ENCODE peak calls at places on chromosomes 16 and 17, in nine cellular contexts. E is cardiac muscle cell, H is osteoblast, U is OCI-LY7, L is H9, G is spleen, N is heart right ventricle, Z is GM23248, K is IMR-90. O is an unnamed sample.

GRCh38 chr16:83689385-83689831 is 118.4 kb upstream of the HSBP1 start:
- DNase-seq in K (peak; percentile 94), N (no peak), Z (peak; percentile 95), E (peak; percentile 96), H (peak; percentile 86), L (no peak), U (no peak), G (no peak), O (no peak)

GRCh38 chr16:414395-415169 is 10.9 kb upstream of the RAB11FIP3 start:
- DNase-seq in N (no peak), L (no peak), Z (peak; percentile 30), K (no peak), H (peak; percentile 75), G (no peak), U (no peak), E (no peak), O (no peak)

GRCh38 chr17:47675380-47676198 is 18.4 kb upstream of the TBKBP1 start:
- DNase-seq in Z (no peak), K (no peak), H (no peak), U (no peak), N (no peak), L (no peak), G (no peak), E (no peak), O (no peak)

GRCh38 chr17:62704381-62704971 is 77.0 kb downstream of the MRC2 start:
- DNase-seq in Z (peak; percentile 53), U (no peak), L (peak; percentile 79), H (peak; percentile 83), G (peak; percentile 76), E (peak; percentile 29), N (no peak), K (peak; percentile 35), O (peak; percentile 74)

GRCh38 chr16:53131363-53132071 is 76.7 kb downstream of the CHD9 start:
- DNase-seq in E (peak; percentile 52), G (peak; percentile 92), K (peak; percentile 31), L (peak; percentile 37), Z (peak; percentile 88), N (peak; percentile 65), U (peak; percentile 52), H (peak; percentile 93), O (peak; percentile 82)

GRCh38 chr17:73231841-73232586 is 29.7 kb downstream of the CPSF4L start:
- DNase-seq in L (peak; percentile 99), N (peak; percentile 98), U (peak; percentile 99), H (peak; percentile 98), Z (peak; percentile 98), K (peak; percentile 92), E (peak; percentile 96), G (peak; percentile 99), O (peak; percentile 93)

GRCh38 chr16:105521-105920 is 27.5 kb downstream of the MPG start:
- DNase-seq in E (no peak), L (no peak), U (no peak), H (no peak), N (no peak), Z (no peak), G (no peak), K (no peak), O (no peak)

GRCh38 chr17:44628234-44629188 is 27.8 kb upstream of the MEIOC start:
- DNase-seq in E (peak; percentile 69), G (peak; percentile 85), L (peak; percentile 95), H (no peak), N (peak; percentile 66), Z (no peak), U (peak; percentile 82), K (no peak), O (peak; percentile 64)

GRCh38 chr17:33924105-33924504 is 331.0 kb upstream of the CCL2 start:
- DNase-seq in E (no peak), N (no peak), H (no peak), K (no peak), L (no peak), Z (no peak), U (no peak), G (no peak), O (no peak)

GRCh38 chr17:33932996-33933395 is 322.1 kb upstream of the CCL2 start:
- DNase-seq in E (no peak), K (no peak), H (no peak), U (no peak), L (no peak), G (no peak), N (no peak), Z (no peak), O (no peak)

GRCh38 chr17:33927732-33928133 is 327.4 kb upstream of the CCL2 start:
- DNase-seq in H (no peak), N (no peak), U (no peak), G (no peak), Z (peak; percentile 50), E (peak; percentile 6), K (peak; percentile 29), L (no peak), O (no peak)

GRCh38 chr17:33925650-33926049 is 329.4 kb upstream of the CCL2 start:
- DNase-seq in H (no peak), K (no peak), Z (no peak), N (no peak), G (no peak), L (no peak), E (no peak), U (no peak), O (no peak)

GRCh38 chr17:33929181-33929724 is 325.8 kb upstream of the CCL2 start:
- DNase-seq in H (no peak), K (no peak), G (no peak), U (no peak), L (peak; percentile 77), Z (no peak), N (no peak), E (no peak), O (no peak)
- H3K4me1 ChIP-seq in H (no peaks in the 10 kb centered on the region), K (no peaks in the 10 kb centered on the region), G (no peaks in the 10 kb centered on the region), U (no peaks in the 10 kb centered on the region), L (peaks cover 5% of the 10 kb centered on the region), Z (no peaks in the 10 kb centered on the region), N (no peaks in the 10 kb centered on the region), E (no peaks in the 10 kb centered on the region), O (no peaks in the 10 kb centered on the region)

DNA sequence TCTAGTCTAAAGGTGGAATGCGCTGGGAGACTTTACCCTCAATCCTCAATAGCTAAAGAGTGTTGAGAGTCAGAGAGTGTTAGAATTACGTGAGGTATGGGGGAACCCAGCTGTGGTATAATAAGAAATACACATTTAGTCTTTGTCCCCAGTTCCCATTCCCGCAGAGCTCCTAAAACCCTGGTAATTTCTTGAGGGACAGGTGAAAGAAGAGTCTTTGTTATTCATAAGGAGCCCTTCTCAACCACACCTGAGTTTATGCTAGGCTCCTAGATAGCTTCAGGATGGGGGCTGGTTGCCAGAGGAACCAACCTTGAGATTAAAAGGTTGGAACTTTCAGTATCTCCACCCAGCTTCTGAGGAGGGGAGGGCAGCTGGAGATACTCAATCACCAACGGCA is 5.8 kb downstream of the ZNF18 start:
- DNase-seq in Z (no peak), N (no peak), E (no peak), H (no peak), L (peak; percentile 81), K (no peak), U (no peak), G (no peak), O (no peak)
- H3K9me3 ChIP-seq in Z (no peaks in the 10 kb centered on the region), N (no peaks in the 10 kb centered on the region), E (no peaks in the 10 kb centered on the region), H (no peaks in the 10 kb centered on the region), L (no peaks in the 10 kb centered on the region), K (no peaks in the 10 kb centered on the region), U (no peaks in the 10 kb centered on the region), G (no peaks in the 10 kb centered on the region), O (no peaks in the 10 kb centered on the region)

GRCh38 chr17:81336930-81337325 is 41.8 kb upstream of the SLC38A10 start:
- DNase-seq in Z (no peak), E (no peak), L (peak; percentile 25), G (peak; percentile 67), N (no peak), U (no peak), K (no peak), H (no peak), O (no peak)

GRCh38 chr17:81335388-81336157 is 40.5 kb upstream of the SLC38A10 start:
- DNase-seq in G (peak; percentile 56), L (peak; percentile 45), U (no peak), H (no peak), E (no peak), Z (no peak), N (no peak), K (no peak), O (no peak)

GRCh38 chr17:81337449-81337848 is 42.3 kb upstream of the SLC38A10 start:
- DNase-seq in G (peak; percentile 76), Z (no peak), K (no peak), E (no peak), H (no peak), U (no peak), N (no peak), L (peak; percentile 57), O (no peak)

GRCh38 chr17:81334987-81335386 is 39.9 kb upstream of the SLC38A10 start:
- DNase-seq in U (no peak), H (no peak), E (no peak), N (no peak), L (no peak), G (peak; percentile 53), K (no peak), Z (no peak), O (no peak)

GRCh38 chr17:81336296-81336929 is 41.3 kb upstream of the SLC38A10 start:
- DNase-seq in Z (no peak), E (no peak), G (peak; percentile 41), U (no peak), K (no peak), N (no peak), L (peak; percentile 21), H (no peak), O (no peak)
- H3K4me1 ChIP-seq in Z (no peaks in the 10 kb centered on the region), E (peaks cover 51% of the 10 kb centered on the region), G (peaks cover 50% of the 10 kb centered on the region), U (no peaks in the 10 kb centered on the region), K (peaks cover 17% of the 10 kb centered on the region), N (peaks cover 30% of the 10 kb centered on the region), L (no peaks in the 10 kb centered on the region), H (no peaks in the 10 kb centered on the region), O (peaks cover 41% of the 10 kb centered on the region)

GRCh38 chr17:14460502-14460901 is 159.6 kb downstream of the HS3ST3B1 start:
- DNase-seq in U (no peak), Z (no peak), L (no peak), E (no peak), N (no peak), H (no peak), G (no peak), K (no peak), O (no peak)

GRCh38 chr17:14459955-14460354 is 159.1 kb downstream of the HS3ST3B1 start:
- DNase-seq in U (no peak), G (no peak), K (no peak), L (no peak), Z (no peak), H (no peak), N (no peak), E (no peak), O (no peak)

GRCh38 chr17:14468858-14469257 is 168.0 kb downstream of the HS3ST3B1 start:
- DNase-seq in N (no peak), U (no peak), L (no peak), K (no peak), E (no peak), Z (no peak), G (no peak), H (no peak), O (no peak)

GRCh38 chr17:14461131-14461530 is 160.2 kb downstream of the HS3ST3B1 start:
- DNase-seq in E (no peak), G (no peak), Z (no peak), N (no peak), L (no peak), H (no peak), U (no peak), K (no peak), O (no peak)

DNA sequence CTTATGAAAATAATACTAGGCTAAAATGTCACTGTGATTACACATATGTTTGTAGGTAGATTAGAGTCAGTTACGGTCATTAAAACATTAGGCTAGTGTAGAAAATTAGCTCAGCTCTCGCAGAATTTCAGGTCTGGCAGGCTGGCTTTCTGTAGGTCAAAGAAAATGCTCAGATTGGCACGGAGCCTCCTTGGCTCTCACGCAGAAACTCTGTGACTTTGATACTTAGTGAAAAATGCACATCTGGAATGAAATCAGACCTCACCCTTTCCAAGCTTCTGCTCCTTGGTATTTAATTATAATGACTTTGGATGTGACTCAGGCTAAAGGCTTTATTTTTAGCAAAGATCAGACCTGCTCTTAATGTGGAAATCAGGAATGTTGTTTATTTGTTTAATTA is 163.9 kb downstream of the HS3ST3B1 start:
- DNase-seq in K (peak; percentile 70), N (no peak), U (no peak), H (no peak), Z (peak; percentile 72), L (no peak), E (peak; percentile 12), G (no peak), O (no peak)
- H3K9me3 ChIP-seq in K (peaks cover 2% of the 10 kb centered on the region), N (no peaks in the 10 kb centered on the region), U (peaks cover 8% of the 10 kb centered on the region), H (no peaks in the 10 kb centered on the region), Z (no peaks in the 10 kb centered on the region), L (no peaks in the 10 kb centered on the region), E (no peaks in the 10 kb centered on the region), G (peaks cover 9% of the 10 kb centered on the region), O (no peaks in the 10 kb centered on the region)